ENCODE peak calls at places on chromosomes 13 and 19, in nine cellular contexts. One of them, this sample, is unnamed.

GRCh38 chr19:1041835-1042685 is 2.2 kb downstream of the ABCA7 start:
- DNase-seq in left ventricle myocardium inferior: no peak
- DNase-seq in left lung: no peak
- DNase-seq in sigmoid colon: no peak
- DNase-seq in stomach: peak
- DNase-seq in MCF 10A: no peak
- DNase-seq in neural crest cell: no peak
- DNase-seq in fibroblast of pulmonary artery: no peak
- DNase-seq in heart left ventricle: no peak
- DNase-seq in this sample: no peak

GRCh38 chr19:19405919-19406877 is 723 bp downstream of the GATAD2A start:
- DNase-seq in left ventricle myocardium inferior: peak
- DNase-seq in left lung: peak
- DNase-seq in sigmoid colon: peak
- DNase-seq in stomach: peak
- DNase-seq in MCF 10A: peak
- DNase-seq in neural crest cell: peak
- DNase-seq in fibroblast of pulmonary artery: peak
- DNase-seq in heart left ventricle: peak
- DNase-seq in this sample: no peak

GRCh38 chr13:107124129-107124718 is 556.3 kb upstream of the ARGLU1 start:
- DNase-seq in left ventricle myocardium inferior: no peak
- DNase-seq in left lung: no peak
- DNase-seq in sigmoid colon: no peak
- DNase-seq in stomach: no peak
- DNase-seq in MCF 10A: peak
- DNase-seq in neural crest cell: no peak
- DNase-seq in fibroblast of pulmonary artery: peak
- DNase-seq in heart left ventricle: no peak
- DNase-seq in this sample: no peak

GRCh38 chr13:48475230-48475629 is 57.6 kb downstream of the RCBTB2 start:
- DNase-seq in left ventricle myocardium inferior: no peak
- DNase-seq in left lung: no peak
- DNase-seq in sigmoid colon: no peak
- DNase-seq in stomach: no peak
- DNase-seq in MCF 10A: no peak
- DNase-seq in neural crest cell: no peak
- DNase-seq in fibroblast of pulmonary artery: no peak
- DNase-seq in heart left ventricle: no peak
- DNase-seq in this sample: no peak

GRCh38 chr19:3132971-3133792 is 2.7 kb upstream of the GNA15 start:
- DNase-seq in left ventricle myocardium inferior: no peak
- DNase-seq in left lung: peak
- DNase-seq in sigmoid colon: no peak
- DNase-seq in stomach: no peak
- DNase-seq in MCF 10A: no peak
- DNase-seq in neural crest cell: no peak
- DNase-seq in fibroblast of pulmonary artery: peak
- DNase-seq in heart left ventricle: no peak
- DNase-seq in this sample: peak

GRCh38 chr19:30214651-30215051 is 157.5 kb upstream of the ZNF536 start:
- DNase-seq in left ventricle myocardium inferior: no peak
- DNase-seq in left lung: no peak
- DNase-seq in sigmoid colon: no peak
- DNase-seq in stomach: no peak
- DNase-seq in MCF 10A: no peak
- DNase-seq in neural crest cell: no peak
- DNase-seq in fibroblast of pulmonary artery: no peak
- DNase-seq in heart left ventricle: no peak
- DNase-seq in this sample: no peak

GRCh38 chr19:40273469-40274360 is 11.4 kb downstream of the AKT2 start:
- DNase-seq in left ventricle myocardium inferior: no peak
- DNase-seq in left lung: no peak
- DNase-seq in sigmoid colon: no peak
- DNase-seq in stomach: no peak
- DNase-seq in MCF 10A: no peak
- DNase-seq in neural crest cell: no peak
- DNase-seq in fibroblast of pulmonary artery: no peak
- DNase-seq in heart left ventricle: no peak
- DNase-seq in this sample: no peak

GRCh38 chr13:96992633-96993032 is 1.6 kb downstream of the OXGR1 start:
- DNase-seq in left ventricle myocardium inferior: no peak
- DNase-seq in left lung: no peak
- DNase-seq in sigmoid colon: no peak
- DNase-seq in stomach: no peak
- DNase-seq in MCF 10A: no peak
- DNase-seq in neural crest cell: no peak
- DNase-seq in fibroblast of pulmonary artery: no peak
- DNase-seq in heart left ventricle: no peak
- DNase-seq in this sample: no peak

GRCh38 chr19:40718774-40719391 is 2.0 kb downstream of the ITPKC start:
- DNase-seq in left ventricle myocardium inferior: peak
- DNase-seq in left lung: peak
- DNase-seq in sigmoid colon: peak
- DNase-seq in stomach: peak
- DNase-seq in MCF 10A: peak
- DNase-seq in neural crest cell: no peak
- DNase-seq in fibroblast of pulmonary artery: peak
- DNase-seq in heart left ventricle: peak
- DNase-seq in this sample: no peak

GRCh38 chr13:94112731-94113130 is 366.8 kb downstream of the DCT start:
- DNase-seq in left ventricle myocardium inferior: no peak
- DNase-seq in left lung: no peak
- DNase-seq in sigmoid colon: no peak
- DNase-seq in stomach: no peak
- DNase-seq in MCF 10A: no peak
- DNase-seq in neural crest cell: no peak
- DNase-seq in fibroblast of pulmonary artery: no peak
- DNase-seq in heart left ventricle: no peak
- DNase-seq in this sample: no peak

GRCh38 chr13:80341771-80342271 is 895 bp upstream of the SPRY2 start:
- DNase-seq in left ventricle myocardium inferior: peak
- DNase-seq in left lung: peak
- DNase-seq in sigmoid colon: peak
- DNase-seq in stomach: no peak
- DNase-seq in MCF 10A: peak
- DNase-seq in neural crest cell: peak
- DNase-seq in fibroblast of pulmonary artery: peak
- DNase-seq in heart left ventricle: peak
- DNase-seq in this sample: no peak

GRCh38 chr13:88704600-88705275 is 1033.6 kb downstream of the SLITRK5 start:
- DNase-seq in left ventricle myocardium inferior: no peak
- DNase-seq in left lung: no peak
- DNase-seq in sigmoid colon: no peak
- DNase-seq in stomach: no peak
- DNase-seq in MCF 10A: no peak
- DNase-seq in neural crest cell: no peak
- DNase-seq in fibroblast of pulmonary artery: no peak
- DNase-seq in heart left ventricle: no peak
- DNase-seq in this sample: no peak

GRCh38 chr13:88707652-88708051 is 1036.5 kb downstream of the SLITRK5 start:
- DNase-seq in left ventricle myocardium inferior: no peak
- DNase-seq in left lung: no peak
- DNase-seq in sigmoid colon: no peak
- DNase-seq in stomach: no peak
- DNase-seq in MCF 10A: no peak
- DNase-seq in neural crest cell: no peak
- DNase-seq in fibroblast of pulmonary artery: no peak
- DNase-seq in heart left ventricle: no peak
- DNase-seq in this sample: no peak
- TF ChIP-seq CTCF in left ventricle myocardium inferior: no peak
- TF ChIP-seq CTCF in left lung: no peak
- TF ChIP-seq CTCF in sigmoid colon: no peak
- TF ChIP-seq CTCF in stomach: no peak
- TF ChIP-seq CTCF in MCF 10A: no peak
- TF ChIP-seq CTCF in neural crest cell: no peak
- TF ChIP-seq CTCF in fibroblast of pulmonary artery: no peak
- TF ChIP-seq CTCF in heart left ventricle: no peak
- TF ChIP-seq CTCF in this sample: no peak

DNA sequence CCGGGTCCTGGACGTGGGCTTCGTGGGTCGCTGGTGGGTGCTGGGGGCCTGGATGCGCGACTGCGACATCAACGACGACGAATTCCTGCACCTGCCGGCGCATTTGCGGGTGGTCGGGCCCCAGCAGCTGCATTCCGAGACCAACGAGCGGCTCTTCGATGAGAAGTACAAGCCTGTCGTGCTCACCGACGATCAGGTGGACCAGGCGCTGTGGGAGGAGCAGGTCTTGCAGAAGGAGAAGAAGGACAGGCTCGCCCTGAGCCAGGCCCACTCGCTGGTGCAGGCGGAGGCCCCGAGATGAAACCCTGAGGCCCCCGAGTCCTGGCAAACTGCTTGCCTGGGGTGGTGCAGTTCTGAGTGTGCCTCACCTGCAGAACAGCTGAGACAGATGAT is 787 bp downstream of the TIMM29 start:
- DNase-seq in left ventricle myocardium inferior: no peak
- DNase-seq in left lung: no peak
- DNase-seq in sigmoid colon: no peak
- DNase-seq in stomach: no peak
- DNase-seq in MCF 10A: no peak
- DNase-seq in neural crest cell: no peak
- DNase-seq in fibroblast of pulmonary artery: no peak
- DNase-seq in heart left ventricle: no peak
- DNase-seq in this sample: no peak
- TF ChIP-seq CTCF in left ventricle myocardium inferior: no peak
- TF ChIP-seq CTCF in left lung: no peak
- TF ChIP-seq CTCF in sigmoid colon: no peak
- TF ChIP-seq CTCF in stomach: no peak
- TF ChIP-seq CTCF in MCF 10A: no peak
- TF ChIP-seq CTCF in neural crest cell: no peak
- TF ChIP-seq CTCF in fibroblast of pulmonary artery: no peak
- TF ChIP-seq CTCF in heart left ventricle: no peak
- TF ChIP-seq CTCF in this sample: no peak

GRCh38 chr19:39038098-39038497 is 5.7 kb upstream of the FBXO27 start:
- DNase-seq in left ventricle myocardium inferior: no peak
- DNase-seq in left lung: no peak
- DNase-seq in sigmoid colon: no peak
- DNase-seq in stomach: peak
- DNase-seq in MCF 10A: peak
- DNase-seq in neural crest cell: peak
- DNase-seq in fibroblast of pulmonary artery: peak
- DNase-seq in heart left ventricle: no peak
- DNase-seq in this sample: no peak
- TF ChIP-seq CTCF in left ventricle myocardium inferior: no peak
- TF ChIP-seq CTCF in left lung: no peak
- TF ChIP-seq CTCF in sigmoid colon: no peak
- TF ChIP-seq CTCF in stomach: peak
- TF ChIP-seq CTCF in MCF 10A: peak
- TF ChIP-seq CTCF in neural crest cell: no peak
- TF ChIP-seq CTCF in fibroblast of pulmonary artery: peak
- TF ChIP-seq CTCF in heart left ventricle: no peak
- TF ChIP-seq CTCF in this sample: no peak

GRCh38 chr13:52600666-52601065 is 41.6 kb upstream of the HNRNPA1L2 start:
- DNase-seq in left ventricle myocardium inferior: no peak
- DNase-seq in left lung: no peak
- DNase-seq in sigmoid colon: no peak
- DNase-seq in stomach: no peak
- DNase-seq in MCF 10A: peak
- DNase-seq in neural crest cell: no peak
- DNase-seq in fibroblast of pulmonary artery: peak
- DNase-seq in heart left ventricle: no peak
- DNase-seq in this sample: no peak
- TF ChIP-seq CTCF in left ventricle myocardium inferior: no peak
- TF ChIP-seq CTCF in left lung: no peak
- TF ChIP-seq CTCF in sigmoid colon: no peak
- TF ChIP-seq CTCF in stomach: no peak
- TF ChIP-seq CTCF in MCF 10A: no peak
- TF ChIP-seq CTCF in neural crest cell: no peak
- TF ChIP-seq CTCF in fibroblast of pulmonary artery: no peak
- TF ChIP-seq CTCF in heart left ventricle: no peak
- TF ChIP-seq CTCF in this sample: no peak

GRCh38 chr19:6769006-6769637 is 1.9 kb upstream of the SH2D3A start:
- DNase-seq in left ventricle myocardium inferior: no peak
- DNase-seq in left lung: no peak
- DNase-seq in sigmoid colon: no peak
- DNase-seq in stomach: no peak
- DNase-seq in MCF 10A: peak
- DNase-seq in neural crest cell: no peak
- DNase-seq in fibroblast of pulmonary artery: peak
- DNase-seq in heart left ventricle: no peak
- DNase-seq in this sample: no peak
- TF ChIP-seq CTCF in left ventricle myocardium inferior: peak
- TF ChIP-seq CTCF in left lung: peak
- TF ChIP-seq CTCF in sigmoid colon: no peak
- TF ChIP-seq CTCF in stomach: no peak
- TF ChIP-seq CTCF in MCF 10A: peak
- TF ChIP-seq CTCF in neural crest cell: peak
- TF ChIP-seq CTCF in fibroblast of pulmonary artery: peak
- TF ChIP-seq CTCF in heart left ventricle: peak
- TF ChIP-seq CTCF in this sample: peak

DNA sequence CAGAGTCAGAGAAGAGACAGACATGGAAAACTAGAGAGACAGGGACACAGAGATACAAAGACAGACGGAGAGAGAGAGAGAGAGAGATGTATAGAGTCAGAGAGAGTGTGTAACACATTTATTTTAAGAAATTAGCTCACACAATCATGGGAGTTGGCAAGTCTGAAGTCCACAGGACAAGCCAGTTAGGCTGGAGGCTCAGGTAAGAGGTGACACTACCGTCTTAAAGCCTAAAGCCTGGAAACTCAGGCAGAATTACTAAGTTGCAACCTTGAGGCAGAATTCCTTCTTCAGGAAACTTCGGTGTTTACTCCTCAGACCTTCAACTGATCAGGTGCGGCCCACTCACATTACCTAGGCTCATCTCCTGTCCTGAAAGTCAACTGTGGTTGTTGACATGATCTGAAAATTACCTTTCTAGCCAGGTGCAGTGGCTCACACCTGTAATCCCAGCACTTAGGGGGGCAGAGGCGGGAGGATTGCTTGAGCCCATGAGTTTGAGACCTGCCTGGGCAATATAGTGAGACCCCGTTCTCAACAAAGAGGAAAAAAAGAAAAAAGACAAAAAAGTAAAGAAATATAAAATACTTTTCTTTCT is 2.8 kb upstream of the TNFSF14 start:
- DNase-seq in left ventricle myocardium inferior: no peak
- DNase-seq in left lung: no peak
- DNase-seq in sigmoid colon: no peak
- DNase-seq in stomach: no peak
- DNase-seq in MCF 10A: no peak
- DNase-seq in neural crest cell: no peak
- DNase-seq in fibroblast of pulmonary artery: no peak
- DNase-seq in heart left ventricle: no peak
- DNase-seq in this sample: no peak
- TF ChIP-seq CTCF in left ventricle myocardium inferior: no peak
- TF ChIP-seq CTCF in left lung: no peak
- TF ChIP-seq CTCF in sigmoid colon: no peak
- TF ChIP-seq CTCF in stomach: no peak
- TF ChIP-seq CTCF in MCF 10A: no peak
- TF ChIP-seq CTCF in neural crest cell: no peak
- TF ChIP-seq CTCF in fibroblast of pulmonary artery: no peak
- TF ChIP-seq CTCF in heart left ventricle: no peak
- TF ChIP-seq CTCF in this sample: no peak

This sample was measured in GM12864.